ENCODE peak calls at places on chromosomes 7 and 10, in ten cellular contexts. L is stomach; K is stimulated activated CD8-positive, alpha-beta memory T cell treated with anti-CD3 and anti-CD28 coated beads, Interleukin-7, amount 100 ng/mL, for 48 hours; R is OCI-M1; N is NCI-H345; T is Kasumi-1; E is prostate gland; Y is fibroblast of mammary gland; S is right cardiac atrium; J is activated CD4-positive, alpha-beta T cell treated with anti-CD3 and anti-CD28 coated beads for 36 hours. Q is an unnamed sample.

GRCh38 chr7:88001744-88002530 is 67.9 kb downstream of the ADAM22 start:
- DNase-seq in L (no peak), K (no peak), R (no peak), N (no peak), T (no peak), E (no peak), Y (peak; percentile 24), S (no peak), J (no peak), Q (no peak)

GRCh38 chr7:22193361-22194016 is 163.5 kb downstream of the RAPGEF5 start:
- DNase-seq in L (no peak), K (no peak), R (no peak), N (peak; percentile 78), T (no peak), E (no peak), Y (peak; percentile 18), S (peak; percentile 72), J (no peak), Q (peak; percentile 52)

GRCh38 chr10:132698211-132698751 is 87.7 kb downstream of the NKX6-2 start:
- DNase-seq in L (no peak), K (no peak), R (no peak), N (no peak), T (no peak), E (no peak), Y (no peak), S (peak; percentile 35), J (no peak), Q (no peak)

GRCh38 chr10:24652381-24652957 is 71.2 kb downstream of the ARHGAP21 start:
- DNase-seq in L (no peak), K (no peak), R (no peak), N (no peak), T (no peak), E (no peak), Y (no peak), S (no peak), J (no peak), Q (no peak)

GRCh38 chr10:79437111-79437814 is 8.2 kb downstream of the ZCCHC24 start:
- DNase-seq in L (no peak), K (no peak), R (no peak), N (no peak), T (no peak), E (no peak), Y (peak; percentile 69), S (peak; percentile 31), J (no peak), Q (no peak)

GRCh38 chr7:116249969-116250553 is 39.7 kb downstream of the TES start:
- DNase-seq in L (no peak), K (no peak), R (peak; percentile 36), N (no peak), T (peak; percentile 48), E (no peak), Y (peak; percentile 76), S (no peak), J (no peak), Q (no peak)

GRCh38 chr10:10878944-10879343 is 138.7 kb upstream of the CELF2 start:
- DNase-seq in L (no peak), K (no peak), R (no peak), N (peak; percentile 77), T (no peak), E (no peak), Y (no peak), S (no peak), J (no peak), Q (no peak)

GRCh38 chr7:128035712-128036111 is 4.5 kb upstream of the LRRC4 start:
- DNase-seq in L (no peak), K (no peak), R (no peak), N (peak; percentile 15), T (peak; percentile 72), E (no peak), Y (no peak), S (no peak), J (no peak), Q (no peak)

GRCh38 chr7:105055621-105056020 is 41.6 kb downstream of the KMT2E start:
- DNase-seq in L (no peak), K (no peak), R (no peak), N (no peak), T (no peak), E (no peak), Y (peak; percentile 12), S (no peak), J (no peak), Q (no peak)

GRCh38 chr7:28270536-28270935 is 89.9 kb upstream of the JAZF1 start:
- DNase-seq in L (no peak), K (no peak), R (no peak), N (no peak), T (no peak), E (no peak), Y (no peak), S (peak; percentile 33), J (no peak), Q (no peak)

GRCh38 chr7:132307465-132307864 is 268.8 kb downstream of the PLXNA4 start:
- DNase-seq in L (no peak), K (no peak), R (no peak), N (peak; percentile 12), T (no peak), E (no peak), Y (no peak), S (no peak), J (no peak), Q (no peak)

GRCh38 chr10:130637271-130637670 is 501.1 kb downstream of the GLRX3 start:
- DNase-seq in L (no peak), K (no peak), R (no peak), N (no peak), T (no peak), E (no peak), Y (no peak), S (no peak), J (no peak), Q (no peak)

GRCh38 chr10:132704008-132704814 is 81.7 kb downstream of the NKX6-2 start:
- DNase-seq in L (no peak), K (no peak), R (no peak), N (no peak), T (no peak), E (no peak), Y (no peak), S (peak; percentile 38), J (no peak), Q (no peak)

GRCh38 chr7:127419196-127419595 is 26.7 kb upstream of the ZNF800 start:
- DNase-seq in L (no peak), K (no peak), R (no peak), N (no peak), T (no peak), E (no peak), Y (no peak), S (no peak), J (no peak), Q (no peak)

GRCh38 chr7:1746491-1746975 is 76.5 kb downstream of the ELFN1 start:
- DNase-seq in L (no peak), K (no peak), R (no peak), N (no peak), T (no peak), E (no peak), Y (no peak), S (peak; percentile 48), J (no peak), Q (no peak)

GRCh38 chr7:57646219-57646900 is 196.4 kb downstream of the ZNF716 start:
- DNase-seq in L (no peak), K (no peak), R (no peak), N (no peak), T (no peak), E (no peak), Y (no peak), S (no peak), J (no peak), Q (no peak)